ENCODE peak calls at places on chromosomes 13 and 19, in six cellular contexts. One of them, this sample, is unnamed.

GRCh38 chr13:71625694-71626093 is 241.3 kb downstream of the DACH1 start:
- DNase-seq in RCC 7860: no peak
- DNase-seq in activated naive CD4-positive, alpha-beta T cell treated with anti-CD3 and anti-CD28 coated beads, Interleukin-2, amount 50 U/mL, for 16 hours: no peak
- DNase-seq in ELF-1: no peak
- DNase-seq in NCI-H345: no peak
- DNase-seq in GM03348: no peak
- DNase-seq in this sample: no peak

GRCh38 chr13:33015791-33016323 is 366 bp upstream of the KL start:
- DNase-seq in RCC 7860: no peak
- DNase-seq in activated naive CD4-positive, alpha-beta T cell treated with anti-CD3 and anti-CD28 coated beads, Interleukin-2, amount 50 U/mL, for 16 hours: no peak
- DNase-seq in ELF-1: peak
- DNase-seq in NCI-H345: no peak
- DNase-seq in GM03348: no peak
- DNase-seq in this sample: no peak

GRCh38 chr13:35987572-35988513 is 143.3 kb downstream of the DCLK1 start:
- DNase-seq in RCC 7860: no peak
- DNase-seq in activated naive CD4-positive, alpha-beta T cell treated with anti-CD3 and anti-CD28 coated beads, Interleukin-2, amount 50 U/mL, for 16 hours: no peak
- DNase-seq in ELF-1: no peak
- DNase-seq in NCI-H345: peak
- DNase-seq in GM03348: no peak
- DNase-seq in this sample: no peak

GRCh38 chr13:51230473-51231105 is 8.4 kb downstream of the FAM124A start:
- DNase-seq in RCC 7860: no peak
- DNase-seq in activated naive CD4-positive, alpha-beta T cell treated with anti-CD3 and anti-CD28 coated beads, Interleukin-2, amount 50 U/mL, for 16 hours: no peak
- DNase-seq in ELF-1: no peak
- DNase-seq in NCI-H345: no peak
- DNase-seq in GM03348: peak
- DNase-seq in this sample: no peak

GRCh38 chr19:16400911-16401675 is 70.7 kb downstream of the EPS15L1 start:
- DNase-seq in RCC 7860: no peak
- DNase-seq in activated naive CD4-positive, alpha-beta T cell treated with anti-CD3 and anti-CD28 coated beads, Interleukin-2, amount 50 U/mL, for 16 hours: peak
- DNase-seq in ELF-1: no peak
- DNase-seq in NCI-H345: no peak
- DNase-seq in GM03348: peak
- DNase-seq in this sample: no peak

GRCh38 chr13:50104493-50104892 is 89.2 kb downstream of the KCNRG start:
- DNase-seq in RCC 7860: no peak
- DNase-seq in activated naive CD4-positive, alpha-beta T cell treated with anti-CD3 and anti-CD28 coated beads, Interleukin-2, amount 50 U/mL, for 16 hours: no peak
- DNase-seq in ELF-1: no peak
- DNase-seq in NCI-H345: no peak
- DNase-seq in GM03348: peak
- DNase-seq in this sample: no peak

GRCh38 chr19:47406711-47407416 is 12.5 kb downstream of the MEIS3 start:
- DNase-seq in RCC 7860: no peak
- DNase-seq in activated naive CD4-positive, alpha-beta T cell treated with anti-CD3 and anti-CD28 coated beads, Interleukin-2, amount 50 U/mL, for 16 hours: no peak
- DNase-seq in ELF-1: peak
- DNase-seq in NCI-H345: no peak
- DNase-seq in GM03348: no peak
- DNase-seq in this sample: no peak

GRCh38 chr13:34466301-34466700 is 475.8 kb upstream of the NBEA start:
- DNase-seq in RCC 7860: no peak
- DNase-seq in activated naive CD4-positive, alpha-beta T cell treated with anti-CD3 and anti-CD28 coated beads, Interleukin-2, amount 50 U/mL, for 16 hours: no peak
- DNase-seq in ELF-1: no peak
- DNase-seq in NCI-H345: no peak
- DNase-seq in GM03348: no peak
- DNase-seq in this sample: no peak

GRCh38 chr13:111074826-111075225 is 40.3 kb upstream of the ARHGEF7 start:
- DNase-seq in RCC 7860: no peak
- DNase-seq in activated naive CD4-positive, alpha-beta T cell treated with anti-CD3 and anti-CD28 coated beads, Interleukin-2, amount 50 U/mL, for 16 hours: no peak
- DNase-seq in ELF-1: no peak
- DNase-seq in NCI-H345: no peak
- DNase-seq in GM03348: no peak
- DNase-seq in this sample: no peak

GRCh38 chr13:107835339-107836018 is 379.9 kb downstream of the LIG4 start:
- DNase-seq in RCC 7860: peak
- DNase-seq in activated naive CD4-positive, alpha-beta T cell treated with anti-CD3 and anti-CD28 coated beads, Interleukin-2, amount 50 U/mL, for 16 hours: no peak
- DNase-seq in ELF-1: no peak
- DNase-seq in NCI-H345: no peak
- DNase-seq in GM03348: no peak
- DNase-seq in this sample: no peak

GRCh38 chr13:42011601-42012401 is 36.6 kb upstream of the DGKH start:
- DNase-seq in RCC 7860: no peak
- DNase-seq in activated naive CD4-positive, alpha-beta T cell treated with anti-CD3 and anti-CD28 coated beads, Interleukin-2, amount 50 U/mL, for 16 hours: no peak
- DNase-seq in ELF-1: peak
- DNase-seq in NCI-H345: no peak
- DNase-seq in GM03348: no peak
- DNase-seq in this sample: no peak

GRCh38 chr13:74570046-74570445 is 435.8 kb upstream of the KLF12 start:
- DNase-seq in RCC 7860: no peak
- DNase-seq in activated naive CD4-positive, alpha-beta T cell treated with anti-CD3 and anti-CD28 coated beads, Interleukin-2, amount 50 U/mL, for 16 hours: no peak
- DNase-seq in ELF-1: no peak
- DNase-seq in NCI-H345: no peak
- DNase-seq in GM03348: no peak
- DNase-seq in this sample: no peak

GRCh38 chr13:62997038-62997619 is 1581.5 kb upstream of the PCDH20 start:
- DNase-seq in RCC 7860: no peak
- DNase-seq in activated naive CD4-positive, alpha-beta T cell treated with anti-CD3 and anti-CD28 coated beads, Interleukin-2, amount 50 U/mL, for 16 hours: no peak
- DNase-seq in ELF-1: no peak
- DNase-seq in NCI-H345: no peak
- DNase-seq in GM03348: no peak
- DNase-seq in this sample: no peak

GRCh38 chr13:24074687-24075086 is 85.8 kb upstream of the SPATA13 start:
- DNase-seq in RCC 7860: no peak
- DNase-seq in activated naive CD4-positive, alpha-beta T cell treated with anti-CD3 and anti-CD28 coated beads, Interleukin-2, amount 50 U/mL, for 16 hours: no peak
- DNase-seq in ELF-1: no peak
- DNase-seq in NCI-H345: no peak
- DNase-seq in GM03348: no peak
- DNase-seq in this sample: no peak

GRCh38 chr13:27482996-27483395 is 32.6 kb upstream of the MTIF3 start:
- DNase-seq in RCC 7860: no peak
- DNase-seq in activated naive CD4-positive, alpha-beta T cell treated with anti-CD3 and anti-CD28 coated beads, Interleukin-2, amount 50 U/mL, for 16 hours: no peak
- DNase-seq in ELF-1: no peak
- DNase-seq in NCI-H345: no peak
- DNase-seq in GM03348: no peak
- DNase-seq in this sample: no peak

GRCh38 chr19:34559045-34559444 is 77.5 kb downstream of the WTIP start:
- DNase-seq in RCC 7860: no peak
- DNase-seq in activated naive CD4-positive, alpha-beta T cell treated with anti-CD3 and anti-CD28 coated beads, Interleukin-2, amount 50 U/mL, for 16 hours: no peak
- DNase-seq in ELF-1: no peak
- DNase-seq in NCI-H345: no peak
- DNase-seq in GM03348: no peak
- DNase-seq in this sample: no peak

GRCh38 chr19:55014714-55015113 is 23.4 kb downstream of the GP6 start:
- DNase-seq in RCC 7860: no peak
- DNase-seq in activated naive CD4-positive, alpha-beta T cell treated with anti-CD3 and anti-CD28 coated beads, Interleukin-2, amount 50 U/mL, for 16 hours: no peak
- DNase-seq in ELF-1: no peak
- DNase-seq in NCI-H345: peak
- DNase-seq in GM03348: no peak
- DNase-seq in this sample: peak

GRCh38 chr13:43206858-43207257 is 183.5 kb downstream of the DNAJC15 start:
- DNase-seq in RCC 7860: no peak
- DNase-seq in activated naive CD4-positive, alpha-beta T cell treated with anti-CD3 and anti-CD28 coated beads, Interleukin-2, amount 50 U/mL, for 16 hours: no peak
- DNase-seq in ELF-1: no peak
- DNase-seq in NCI-H345: no peak
- DNase-seq in GM03348: peak
- DNase-seq in this sample: no peak

GRCh38 chr19:56138069-56138468 is 3.0 kb upstream of the ZNF444 start:
- DNase-seq in RCC 7860: no peak
- DNase-seq in activated naive CD4-positive, alpha-beta T cell treated with anti-CD3 and anti-CD28 coated beads, Interleukin-2, amount 50 U/mL, for 16 hours: no peak
- DNase-seq in ELF-1: no peak
- DNase-seq in NCI-H345: no peak
- DNase-seq in GM03348: no peak
- DNase-seq in this sample: no peak

GRCh38 chr13:67736646-67737420 is 506.7 kb upstream of the PCDH9 start:
- DNase-seq in RCC 7860: peak
- DNase-seq in activated naive CD4-positive, alpha-beta T cell treated with anti-CD3 and anti-CD28 coated beads, Interleukin-2, amount 50 U/mL, for 16 hours: no peak
- DNase-seq in ELF-1: peak
- DNase-seq in NCI-H345: no peak
- DNase-seq in GM03348: peak
- DNase-seq in this sample: no peak

GRCh38 chr13:33697936-33698335 is 120.0 kb upstream of the RFC3 start:
- DNase-seq in RCC 7860: no peak
- DNase-seq in activated naive CD4-positive, alpha-beta T cell treated with anti-CD3 and anti-CD28 coated beads, Interleukin-2, amount 50 U/mL, for 16 hours: no peak
- DNase-seq in ELF-1: no peak
- DNase-seq in NCI-H345: no peak
- DNase-seq in GM03348: no peak
- DNase-seq in this sample: no peak

GRCh38 chr19:8251025-8251472 is 41.9 kb downstream of the CERS4 start:
- DNase-seq in RCC 7860: no peak
- DNase-seq in activated naive CD4-positive, alpha-beta T cell treated with anti-CD3 and anti-CD28 coated beads, Interleukin-2, amount 50 U/mL, for 16 hours: no peak
- DNase-seq in ELF-1: no peak
- DNase-seq in NCI-H345: no peak
- DNase-seq in GM03348: peak
- DNase-seq in this sample: no peak

GRCh38 chr19:47094557-47095517 is 18.7 kb downstream of the ZC3H4 start:
- DNase-seq in RCC 7860: no peak
- DNase-seq in activated naive CD4-positive, alpha-beta T cell treated with anti-CD3 and anti-CD28 coated beads, Interleukin-2, amount 50 U/mL, for 16 hours: no peak
- DNase-seq in ELF-1: no peak
- DNase-seq in NCI-H345: no peak
- DNase-seq in GM03348: no peak
- DNase-seq in this sample: no peak

GRCh38 chr13:64855506-64855905 is 2374.6 kb downstream of the PCDH9 start:
- DNase-seq in RCC 7860: no peak
- DNase-seq in activated naive CD4-positive, alpha-beta T cell treated with anti-CD3 and anti-CD28 coated beads, Interleukin-2, amount 50 U/mL, for 16 hours: no peak
- DNase-seq in ELF-1: no peak
- DNase-seq in NCI-H345: no peak
- DNase-seq in GM03348: no peak
- DNase-seq in this sample: no peak

GRCh38 chr13:76836311-76836710 is 49.9 kb downstream of the KCTD12 start:
- DNase-seq in RCC 7860: no peak
- DNase-seq in activated naive CD4-positive, alpha-beta T cell treated with anti-CD3 and anti-CD28 coated beads, Interleukin-2, amount 50 U/mL, for 16 hours: no peak
- DNase-seq in ELF-1: no peak
- DNase-seq in NCI-H345: no peak
- DNase-seq in GM03348: peak
- DNase-seq in this sample: no peak

GRCh38 chr13:44440046-44440608 is 66.5 kb downstream of the SERP2 start:
- DNase-seq in RCC 7860: no peak
- DNase-seq in activated naive CD4-positive, alpha-beta T cell treated with anti-CD3 and anti-CD28 coated beads, Interleukin-2, amount 50 U/mL, for 16 hours: no peak
- DNase-seq in ELF-1: no peak
- DNase-seq in NCI-H345: no peak
- DNase-seq in GM03348: no peak
- DNase-seq in this sample: no peak

GRCh38 chr19:30333291-30334065 is 38.7 kb upstream of the ZNF536 start:
- DNase-seq in RCC 7860: no peak
- DNase-seq in activated naive CD4-positive, alpha-beta T cell treated with anti-CD3 and anti-CD28 coated beads, Interleukin-2, amount 50 U/mL, for 16 hours: no peak
- DNase-seq in ELF-1: no peak
- DNase-seq in NCI-H345: no peak
- DNase-seq in GM03348: no peak
- DNase-seq in this sample: no peak

GRCh38 chr19:49911381-49912145 is 14.9 kb upstream of the IL4I1 start:
- DNase-seq in RCC 7860: no peak
- DNase-seq in activated naive CD4-positive, alpha-beta T cell treated with anti-CD3 and anti-CD28 coated beads, Interleukin-2, amount 50 U/mL, for 16 hours: no peak
- DNase-seq in ELF-1: no peak
- DNase-seq in NCI-H345: no peak
- DNase-seq in GM03348: no peak
- DNase-seq in this sample: no peak

GRCh38 chr19:32830231-32831014 is 39.1 kb downstream of the SLC7A9 start:
- DNase-seq in RCC 7860: peak
- DNase-seq in activated naive CD4-positive, alpha-beta T cell treated with anti-CD3 and anti-CD28 coated beads, Interleukin-2, amount 50 U/mL, for 16 hours: no peak
- DNase-seq in ELF-1: peak
- DNase-seq in NCI-H345: no peak
- DNase-seq in GM03348: peak
- DNase-seq in this sample: no peak

GRCh38 chr19:41339936-41340335 is 13.8 kb downstream of the TGFB1 start:
- DNase-seq in RCC 7860: peak
- DNase-seq in activated naive CD4-positive, alpha-beta T cell treated with anti-CD3 and anti-CD28 coated beads, Interleukin-2, amount 50 U/mL, for 16 hours: no peak
- DNase-seq in ELF-1: no peak
- DNase-seq in NCI-H345: no peak
- DNase-seq in GM03348: peak
- DNase-seq in this sample: no peak

GRCh38 chr13:24995225-24995804 is 100.6 kb upstream of the PABPC3 start:
- DNase-seq in RCC 7860: peak
- DNase-seq in activated naive CD4-positive, alpha-beta T cell treated with anti-CD3 and anti-CD28 coated beads, Interleukin-2, amount 50 U/mL, for 16 hours: peak
- DNase-seq in ELF-1: peak
- DNase-seq in NCI-H345: peak
- DNase-seq in GM03348: peak
- DNase-seq in this sample: peak

GRCh38 chr19:33460221-33460908 is 61.2 kb downstream of the PEPD start:
- DNase-seq in RCC 7860: no peak
- DNase-seq in activated naive CD4-positive, alpha-beta T cell treated with anti-CD3 and anti-CD28 coated beads, Interleukin-2, amount 50 U/mL, for 16 hours: no peak
- DNase-seq in ELF-1: no peak
- DNase-seq in NCI-H345: peak
- DNase-seq in GM03348: no peak
- DNase-seq in this sample: no peak

GRCh38 chr13:71148391-71148790 is 718.6 kb downstream of the DACH1 start:
- DNase-seq in RCC 7860: no peak
- DNase-seq in activated naive CD4-positive, alpha-beta T cell treated with anti-CD3 and anti-CD28 coated beads, Interleukin-2, amount 50 U/mL, for 16 hours: no peak
- DNase-seq in ELF-1: no peak
- DNase-seq in NCI-H345: no peak
- DNase-seq in GM03348: no peak
- DNase-seq in this sample: no peak

GRCh38 chr19:16912780-16913179 is 24.0 kb downstream of the F2RL3 start:
- DNase-seq in RCC 7860: no peak
- DNase-seq in activated naive CD4-positive, alpha-beta T cell treated with anti-CD3 and anti-CD28 coated beads, Interleukin-2, amount 50 U/mL, for 16 hours: no peak
- DNase-seq in ELF-1: no peak
- DNase-seq in NCI-H345: no peak
- DNase-seq in GM03348: no peak
- DNase-seq in this sample: no peak

GRCh38 chr13:107373551-107373950 is 805.6 kb upstream of the ARGLU1 start:
- DNase-seq in RCC 7860: peak
- DNase-seq in activated naive CD4-positive, alpha-beta T cell treated with anti-CD3 and anti-CD28 coated beads, Interleukin-2, amount 50 U/mL, for 16 hours: no peak
- DNase-seq in ELF-1: peak
- DNase-seq in NCI-H345: peak
- DNase-seq in GM03348: no peak
- DNase-seq in this sample: peak

GRCh38 chr13:51249254-51249653 is 27.1 kb downstream of the FAM124A start:
- DNase-seq in RCC 7860: no peak
- DNase-seq in activated naive CD4-positive, alpha-beta T cell treated with anti-CD3 and anti-CD28 coated beads, Interleukin-2, amount 50 U/mL, for 16 hours: no peak
- DNase-seq in ELF-1: no peak
- DNase-seq in NCI-H345: no peak
- DNase-seq in GM03348: no peak
- DNase-seq in this sample: no peak

GRCh38 chr19:4373601-4374441 is 26.5 kb downstream of the SH3GL1 start:
- DNase-seq in RCC 7860: peak
- DNase-seq in activated naive CD4-positive, alpha-beta T cell treated with anti-CD3 and anti-CD28 coated beads, Interleukin-2, amount 50 U/mL, for 16 hours: no peak
- DNase-seq in ELF-1: no peak
- DNase-seq in NCI-H345: no peak
- DNase-seq in GM03348: peak
- DNase-seq in this sample: no peak

This sample was measured in NCI-H2227 treated with DMSO at 0.1 percent for 48 hours.